ENCODE peak calls at places on chromosomes 6 and 20, in seven cellular contexts. One of them, this sample, is unnamed.
A peak's percentile ranks its signal among the peaks of the same experiment; 100 is the strongest.

GRCh38 chr6:24930386-24930785 is 5.4 kb downstream of the RIPOR2 start:
- DNase-seq in left lung: no peak
- DNase-seq in tibial artery: no peak
- DNase-seq in neural crest cell: no peak
- DNase-seq in uterus: peak; percentile 54
- DNase-seq in fibroblast of the aortic adventitia: peak; percentile 34
- DNase-seq in foreskin keratinocyte: no peak
- DNase-seq in this sample: no peak

GRCh38 chr6:29696147-29697129 is 15.5 kb upstream of the ZFP57 start:
- DNase-seq in fibroblast of the aortic adventitia: peak; percentile 19
- DNase-seq in neural crest cell: no peak
- DNase-seq in left lung: no peak
- DNase-seq in foreskin keratinocyte: no peak
- DNase-seq in uterus: no peak
- DNase-seq in tibial artery: no peak
- DNase-seq in this sample: peak; percentile 37

GRCh38 chr20:49054032-49054643 is 8.0 kb downstream of the CSE1L start:
- DNase-seq in foreskin keratinocyte: no peak
- DNase-seq in tibial artery: no peak
- DNase-seq in uterus: no peak
- DNase-seq in fibroblast of the aortic adventitia: no peak
- DNase-seq in neural crest cell: no peak
- DNase-seq in left lung: no peak
- DNase-seq in this sample: no peak

GRCh38 chr20:17227199-17227535 is 327 bp downstream of the PCSK2 start:
- DNase-seq in neural crest cell: no peak
- DNase-seq in tibial artery: no peak
- DNase-seq in foreskin keratinocyte: no peak
- DNase-seq in left lung: peak; percentile 76
- DNase-seq in fibroblast of the aortic adventitia: no peak
- DNase-seq in uterus: no peak
- DNase-seq in this sample: no peak

GRCh38 chr6:144036064-144036873 is 28.2 kb upstream of the PLAGL1 start:
- DNase-seq in foreskin keratinocyte: peak; percentile 4
- DNase-seq in tibial artery: peak; percentile 39
- DNase-seq in uterus: no peak
- DNase-seq in left lung: peak; percentile 74
- DNase-seq in neural crest cell: no peak
- DNase-seq in fibroblast of the aortic adventitia: peak; percentile 60
- DNase-seq in this sample: peak; percentile 13

GRCh38 chr6:14211596-14211961 is 94.0 kb downstream of the CD83 start:
- DNase-seq in tibial artery: peak; percentile 28
- DNase-seq in left lung: peak; percentile 83
- DNase-seq in foreskin keratinocyte: peak; percentile 44
- DNase-seq in neural crest cell: no peak
- DNase-seq in uterus: peak; percentile 37
- DNase-seq in fibroblast of the aortic adventitia: peak; percentile 44
- DNase-seq in this sample: peak; percentile 40

GRCh38 chr6:40356242-40356910 is 230.8 kb downstream of the LRFN2 start:
- DNase-seq in left lung: no peak
- DNase-seq in tibial artery: no peak
- DNase-seq in foreskin keratinocyte: peak; percentile 22
- DNase-seq in uterus: no peak
- DNase-seq in neural crest cell: no peak
- DNase-seq in fibroblast of the aortic adventitia: peak; percentile 2
- DNase-seq in this sample: peak; percentile 37

GRCh38 chr20:460180-460579 is 2.2 kb downstream of the TBC1D20 start:
- DNase-seq in tibial artery: no peak
- DNase-seq in foreskin keratinocyte: no peak
- DNase-seq in neural crest cell: no peak
- DNase-seq in uterus: no peak
- DNase-seq in left lung: no peak
- DNase-seq in fibroblast of the aortic adventitia: no peak
- DNase-seq in this sample: no peak

GRCh38 chr6:110325197-110325596 is 33.0 kb downstream of the METTL24 start:
- DNase-seq in left lung: no peak
- DNase-seq in foreskin keratinocyte: no peak
- DNase-seq in tibial artery: no peak
- DNase-seq in neural crest cell: no peak
- DNase-seq in uterus: peak; percentile 42
- DNase-seq in fibroblast of the aortic adventitia: peak; percentile 59
- DNase-seq in this sample: no peak

GRCh38 chr20:21048841-21049273 is 57.3 kb downstream of the LINC00237 start:
- DNase-seq in tibial artery: no peak
- DNase-seq in fibroblast of the aortic adventitia: no peak
- DNase-seq in uterus: no peak
- DNase-seq in neural crest cell: peak; percentile 33
- DNase-seq in foreskin keratinocyte: no peak
- DNase-seq in left lung: no peak
- DNase-seq in this sample: peak; percentile 62

GRCh38 chr6:5520796-5521195 is 259.5 kb downstream of the FARS2 start:
- DNase-seq in left lung: no peak
- DNase-seq in foreskin keratinocyte: no peak
- DNase-seq in tibial artery: no peak
- DNase-seq in fibroblast of the aortic adventitia: no peak
- DNase-seq in uterus: no peak
- DNase-seq in neural crest cell: no peak
- DNase-seq in this sample: no peak

GRCh38 chr6:44704240-44705150 is 317.0 kb downstream of the CDC5L start:
- DNase-seq in tibial artery: no peak
- DNase-seq in neural crest cell: no peak
- DNase-seq in fibroblast of the aortic adventitia: no peak
- DNase-seq in uterus: no peak
- DNase-seq in left lung: no peak
- DNase-seq in foreskin keratinocyte: no peak
- DNase-seq in this sample: peak; percentile 65

GRCh38 chr20:6696001-6696400 is 71.5 kb upstream of the BMP2 start:
- DNase-seq in neural crest cell: no peak
- DNase-seq in uterus: no peak
- DNase-seq in tibial artery: no peak
- DNase-seq in foreskin keratinocyte: no peak
- DNase-seq in fibroblast of the aortic adventitia: no peak
- DNase-seq in left lung: no peak
- DNase-seq in this sample: no peak

GRCh38 chr6:146543940-146544661 is 468 bp downstream of the RAB32 start:
- DNase-seq in fibroblast of the aortic adventitia: peak; percentile 63
- DNase-seq in neural crest cell: peak; percentile 32
- DNase-seq in left lung: peak; percentile 88
- DNase-seq in foreskin keratinocyte: peak; percentile 58
- DNase-seq in uterus: peak; percentile 39
- DNase-seq in tibial artery: peak; percentile 52
- DNase-seq in this sample: peak; percentile 7

GRCh38 chr20:51749674-51750036 is 18.5 kb downstream of the ATP9A start:
- DNase-seq in left lung: no peak
- DNase-seq in neural crest cell: no peak
- DNase-seq in tibial artery: peak; percentile 52
- DNase-seq in uterus: no peak
- DNase-seq in foreskin keratinocyte: peak; percentile 42
- DNase-seq in fibroblast of the aortic adventitia: peak; percentile 69
- DNase-seq in this sample: no peak

GRCh38 chr20:4263011-4263410 is 247.7 kb upstream of the RNF24 start:
- DNase-seq in uterus: no peak
- DNase-seq in left lung: no peak
- DNase-seq in fibroblast of the aortic adventitia: no peak
- DNase-seq in tibial artery: no peak
- DNase-seq in neural crest cell: no peak
- DNase-seq in foreskin keratinocyte: no peak
- DNase-seq in this sample: no peak

GRCh38 chr6:11592289-11592906 is 54.8 kb downstream of the TMEM170B start:
- DNase-seq in tibial artery: no peak
- DNase-seq in fibroblast of the aortic adventitia: peak; percentile 41
- DNase-seq in foreskin keratinocyte: no peak
- DNase-seq in neural crest cell: no peak
- DNase-seq in left lung: no peak
- DNase-seq in uterus: no peak
- DNase-seq in this sample: no peak

GRCh38 chr6:29887819-29888581 is 54.3 kb upstream of the HLA-A start:
- DNase-seq in uterus: peak; percentile 86
- DNase-seq in neural crest cell: peak; percentile 12
- DNase-seq in foreskin keratinocyte: peak; percentile 62
- DNase-seq in left lung: peak; percentile 96
- DNase-seq in tibial artery: peak; percentile 57
- DNase-seq in fibroblast of the aortic adventitia: peak; percentile 6
- DNase-seq in this sample: peak; percentile 93

GRCh38 chr6:100479180-100480035 is 14.7 kb upstream of the SIM1 start:
- DNase-seq in fibroblast of the aortic adventitia: peak; percentile 72
- DNase-seq in neural crest cell: no peak
- DNase-seq in foreskin keratinocyte: no peak
- DNase-seq in tibial artery: no peak
- DNase-seq in uterus: no peak
- DNase-seq in left lung: no peak
- DNase-seq in this sample: no peak

GRCh38 chr6:153525998-153526397 is 394.9 kb upstream of the RGS17 start:
- DNase-seq in foreskin keratinocyte: no peak
- DNase-seq in left lung: no peak
- DNase-seq in uterus: no peak
- DNase-seq in fibroblast of the aortic adventitia: no peak
- DNase-seq in tibial artery: no peak
- DNase-seq in neural crest cell: no peak
- DNase-seq in this sample: no peak

GRCh38 chr20:40160151-40160550 is 528.9 kb downstream of the MAFB start:
- DNase-seq in fibroblast of the aortic adventitia: peak; percentile 51
- DNase-seq in foreskin keratinocyte: peak; percentile 28
- DNase-seq in uterus: peak; percentile 16
- DNase-seq in tibial artery: peak; percentile 58
- DNase-seq in neural crest cell: peak; percentile 43
- DNase-seq in left lung: peak; percentile 62
- DNase-seq in this sample: peak; percentile 40

GRCh38 chr6:110331816-110332215 is 26.3 kb downstream of the METTL24 start:
- DNase-seq in fibroblast of the aortic adventitia: no peak
- DNase-seq in left lung: no peak
- DNase-seq in uterus: peak; percentile 65
- DNase-seq in foreskin keratinocyte: no peak
- DNase-seq in tibial artery: no peak
- DNase-seq in neural crest cell: no peak
- DNase-seq in this sample: no peak

GRCh38 chr20:59515906-59516209 is 88.5 kb upstream of the PHACTR3 start:
- DNase-seq in uterus: no peak
- DNase-seq in tibial artery: no peak
- DNase-seq in foreskin keratinocyte: no peak
- DNase-seq in fibroblast of the aortic adventitia: no peak
- DNase-seq in left lung: no peak
- DNase-seq in neural crest cell: no peak
- DNase-seq in this sample: no peak
- TF ChIP-seq CTCF in uterus: no peak
- TF ChIP-seq CTCF in tibial artery: peak; percentile 1
- TF ChIP-seq CTCF in foreskin keratinocyte: no peak
- TF ChIP-seq CTCF in fibroblast of the aortic adventitia: no peak
- TF ChIP-seq CTCF in left lung: no peak
- TF ChIP-seq CTCF in neural crest cell: no peak
- TF ChIP-seq CTCF in this sample: no peak

DNA sequence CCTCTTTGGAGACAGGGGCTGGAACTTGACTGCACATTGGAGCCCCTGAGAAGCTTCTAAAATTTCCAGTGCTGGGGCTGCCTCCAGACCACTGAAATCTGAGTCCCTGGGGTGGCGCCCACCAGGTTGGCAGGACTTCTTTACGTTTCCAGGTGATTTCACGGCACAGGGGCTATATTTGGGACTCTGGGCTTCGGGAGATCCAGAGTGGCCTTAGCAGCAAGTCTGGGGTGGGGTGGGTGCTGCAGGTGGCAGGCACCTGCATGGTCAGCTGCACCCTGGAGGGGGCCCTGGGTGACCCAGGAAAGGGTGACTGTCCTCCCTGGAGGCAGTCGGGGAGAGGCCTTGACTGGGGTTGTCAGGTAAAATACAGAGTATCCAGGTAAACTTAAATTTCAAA is 135.5 kb upstream of the PHACTR3 start:
- DNase-seq in fibroblast of the aortic adventitia: no peak
- DNase-seq in foreskin keratinocyte: no peak
- DNase-seq in neural crest cell: no peak
- DNase-seq in tibial artery: no peak
- DNase-seq in uterus: no peak
- DNase-seq in left lung: no peak
- DNase-seq in this sample: no peak
- TF ChIP-seq CTCF in fibroblast of the aortic adventitia: no peak
- TF ChIP-seq CTCF in foreskin keratinocyte: no peak
- TF ChIP-seq CTCF in neural crest cell: no peak
- TF ChIP-seq CTCF in tibial artery: no peak
- TF ChIP-seq CTCF in uterus: no peak
- TF ChIP-seq CTCF in left lung: no peak
- TF ChIP-seq CTCF in this sample: no peak

GRCh38 chr6:96110878-96111277 is 95.1 kb downstream of the FUT9 start:
- DNase-seq in uterus: no peak
- DNase-seq in fibroblast of the aortic adventitia: no peak
- DNase-seq in neural crest cell: no peak
- DNase-seq in foreskin keratinocyte: peak; percentile 75
- DNase-seq in left lung: no peak
- DNase-seq in tibial artery: no peak
- DNase-seq in this sample: no peak

GRCh38 chr6:96116674-96117073 is 100.9 kb downstream of the FUT9 start:
- DNase-seq in tibial artery: no peak
- DNase-seq in fibroblast of the aortic adventitia: no peak
- DNase-seq in neural crest cell: peak; percentile 18
- DNase-seq in foreskin keratinocyte: no peak
- DNase-seq in uterus: no peak
- DNase-seq in left lung: no peak
- DNase-seq in this sample: peak; percentile 4
- TF ChIP-seq CTCF in tibial artery: no peak
- TF ChIP-seq CTCF in fibroblast of the aortic adventitia: no peak
- TF ChIP-seq CTCF in neural crest cell: no peak
- TF ChIP-seq CTCF in foreskin keratinocyte: no peak
- TF ChIP-seq CTCF in uterus: no peak
- TF ChIP-seq CTCF in left lung: no peak
- TF ChIP-seq CTCF in this sample: no peak

DNA sequence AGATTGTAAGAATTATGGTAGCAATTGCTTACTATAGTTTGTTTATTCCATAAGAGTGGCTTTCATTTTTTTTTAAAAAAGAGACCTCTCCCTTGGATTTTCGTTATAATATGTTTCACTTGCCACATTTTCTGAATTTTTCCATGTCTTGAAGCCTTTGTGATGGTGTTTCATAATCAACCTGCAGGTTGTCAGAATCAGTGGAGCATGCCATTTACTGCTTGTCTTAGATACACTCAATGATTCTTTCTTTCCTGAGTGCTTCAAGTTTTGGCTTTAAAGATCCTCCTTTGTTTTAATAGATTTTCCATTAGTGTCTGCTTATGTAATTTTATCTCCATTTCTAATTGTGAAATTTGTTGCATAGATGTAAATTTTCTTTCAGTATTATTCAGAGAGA is 31.2 kb downstream of the KCNQ5 start:
- DNase-seq in foreskin keratinocyte: no peak
- DNase-seq in fibroblast of the aortic adventitia: no peak
- DNase-seq in uterus: no peak
- DNase-seq in left lung: no peak
- DNase-seq in tibial artery: no peak
- DNase-seq in neural crest cell: no peak
- DNase-seq in this sample: no peak
- TF ChIP-seq CTCF in foreskin keratinocyte: no peak
- TF ChIP-seq CTCF in fibroblast of the aortic adventitia: no peak
- TF ChIP-seq CTCF in uterus: no peak
- TF ChIP-seq CTCF in left lung: no peak
- TF ChIP-seq CTCF in tibial artery: no peak
- TF ChIP-seq CTCF in neural crest cell: no peak
- TF ChIP-seq CTCF in this sample: no peak